ENCODE peak calls at places on chromosomes 6 and 20, in six cellular contexts. N, B, E, I, K and F are unnamed samples.

GRCh38 chr20:23132930-23133559 is 46.9 kb upstream of the CD93 start:
- DNase-seq in I (peak; percentile 10), B (no peak), K (no peak), E (no peak), N (no peak), F (peak; percentile 77)

GRCh38 chr6:145756170-145756662 is 20.9 kb upstream of the EPM2A start:
- DNase-seq in B (no peak), E (no peak), N (peak; percentile 90), I (peak; percentile 39), K (no peak), F (peak; percentile 45)

GRCh38 chr20:9040874-9041524 is 27.9 kb upstream of the PLCB4 start:
- DNase-seq in B (no peak), N (peak; percentile 58), K (no peak), E (no peak), I (no peak), F (no peak)

GRCh38 chr6:125597411-125598253 is 151.8 kb upstream of the HEY2 start:
- DNase-seq in N (no peak), E (no peak), B (no peak), I (no peak), K (peak; percentile 93), F (peak; percentile 54)

GRCh38 chr20:10551732-10552724 is 116.9 kb downstream of the SLX4IP start:
- DNase-seq in B (peak; percentile 17), E (no peak), I (no peak), N (peak; percentile 33), K (no peak), F (peak; percentile 48)

GRCh38 chr20:9514461-9515210 is at the start of gene LAMP5:
- DNase-seq in I (peak; percentile 33), K (peak; percentile 85), E (no peak), N (peak; percentile 10), B (no peak), F (peak; percentile 48)

GRCh38 chr20:18271160-18271559 is 17.2 kb upstream of the ZNF133 start:
- DNase-seq in K (no peak), E (no peak), B (no peak), N (no peak), I (no peak), F (no peak)

GRCh38 chr6:163741743-163742363 is 327.3 kb downstream of the QKI start:
- DNase-seq in K (no peak), N (no peak), B (no peak), E (no peak), I (no peak), F (no peak)

GRCh38 chr6:170417881-170418280 is 111.3 kb downstream of the FAM120B start:
- DNase-seq in E (no peak), K (no peak), I (no peak), N (no peak), B (no peak), F (no peak)

GRCh38 chr20:46509523-46509922 is 3.8 kb downstream of the ZNF334 start:
- DNase-seq in N (no peak), E (no peak), K (no peak), I (no peak), B (no peak), F (no peak)

GRCh38 chr20:7736336-7736735 is 203.9 kb downstream of the HAO1 start:
- DNase-seq in E (no peak), I (no peak), K (no peak), N (no peak), B (no peak), F (no peak)

GRCh38 chr6:75386050-75386770 is 101.6 kb upstream of the TMEM30A start:
- DNase-seq in N (peak; percentile 76), B (no peak), K (no peak), E (no peak), I (no peak), F (no peak)

GRCh38 chr20:13875265-13875811 is 90.5 kb downstream of the NDUFAF5 start:
- DNase-seq in I (no peak), N (no peak), B (no peak), E (no peak), K (no peak), F (no peak)

GRCh38 chr20:48371211-48371610 is 456.6 kb downstream of the PREX1 start:
- DNase-seq in I (no peak), N (no peak), K (no peak), B (no peak), E (no peak), F (no peak)

GRCh38 chr20:32470025-32470861 is 112.1 kb downstream of the ASXL1 start:
- DNase-seq in I (peak; percentile 43), E (no peak), B (no peak), N (peak; percentile 96), K (peak; percentile 31), F (peak; percentile 90)

GRCh38 chr6:133062077-133062476 is 179.1 kb upstream of the EYA4 start:
- DNase-seq in E (no peak), B (no peak), I (no peak), N (peak; percentile 39), K (no peak), F (no peak)

GRCh38 chr6:47357827-47358226 is 48.1 kb upstream of the TNFRSF21 start:
- DNase-seq in E (no peak), N (no peak), K (peak; percentile 59), I (no peak), B (no peak), F (no peak)

GRCh38 chr6:36419295-36419694 is 23.4 kb downstream of the PXT1 start:
- DNase-seq in I (no peak), K (no peak), E (no peak), N (peak; percentile 6), B (no peak), F (no peak)

GRCh38 chr20:10922941-10923340 is 249.1 kb upstream of the JAG1 start:
- DNase-seq in E (no peak), N (peak; percentile 92), I (no peak), K (no peak), B (no peak), F (no peak)

GRCh38 chr6:111477481-111477938 is 5.5 kb downstream of the REV3L start:
- DNase-seq in E (no peak), I (no peak), N (peak; percentile 36), K (no peak), B (no peak), F (no peak)

GRCh38 chr20:58102744-58103516 is 125.5 kb downstream of the ANKRD60 start:
- DNase-seq in B (no peak), N (no peak), E (no peak), I (no peak), K (no peak), F (no peak)

GRCh38 chr6:169398342-169399105 is 144.9 kb upstream of the THBS2 start:
- DNase-seq in B (no peak), E (no peak), N (no peak), K (no peak), I (no peak), F (no peak)

GRCh38 chr6:72620866-72621242 is 1.0 kb upstream of the KCNQ5 start:
- DNase-seq in N (peak; percentile 7), I (no peak), E (no peak), B (no peak), K (no peak), F (peak; percentile 52)

GRCh38 chr6:156854466-156855161 is 77.4 kb downstream of the ARID1B start:
- DNase-seq in N (no peak), I (no peak), B (no peak), E (no peak), K (no peak), F (no peak)

GRCh38 chr6:156852147-156852857 is 75.1 kb downstream of the ARID1B start:
- DNase-seq in N (no peak), K (peak; percentile 83), B (no peak), I (no peak), E (no peak), F (no peak)

GRCh38 chr6:156851447-156851846 is 74.3 kb downstream of the ARID1B start:
- DNase-seq in E (no peak), B (no peak), K (peak; percentile 33), N (no peak), I (no peak), F (no peak)

GRCh38 chr6:156852858-156853216 is 75.7 kb downstream of the ARID1B start:
- DNase-seq in E (no peak), K (no peak), N (no peak), B (peak; percentile 46), I (no peak), F (no peak)

DNA sequence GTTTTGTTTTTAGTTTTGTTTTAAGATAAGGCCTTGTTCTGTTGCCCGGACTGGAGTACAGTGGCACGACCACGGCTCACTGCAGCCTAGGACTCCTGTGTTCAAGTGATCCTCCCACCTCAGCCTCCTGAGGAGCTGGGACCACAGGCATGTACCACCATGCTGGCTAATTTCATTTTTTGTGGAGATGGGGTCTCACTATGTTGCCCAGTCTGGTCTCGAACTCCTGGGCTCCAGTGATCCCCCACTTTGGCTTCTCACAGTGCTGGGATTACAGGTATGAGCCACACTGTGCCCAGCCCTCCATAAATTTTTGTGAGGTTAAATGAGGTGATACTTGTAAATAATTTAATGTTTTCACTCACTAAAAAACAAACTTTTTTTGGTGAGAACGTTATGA is 76.6 kb downstream of the ARID1B start:
- DNase-seq in E (no peak), K (no peak), B (no peak), I (no peak), N (no peak), F (peak; percentile 30)
- H3K4me1 ChIP-seq in E (peaks cover 6% of the 10 kb centered on the region), K (peaks cover 34% of the 10 kb centered on the region), B (peaks cover 6% of the 10 kb centered on the region), I (peaks cover 34% of the 10 kb centered on the region), N (peaks cover 2% of the 10 kb centered on the region), F (peaks cover 12% of the 10 kb centered on the region)

GRCh38 chr20:62990306-62990825 is 16.4 kb downstream of the BHLHE23 start:
- DNase-seq in B (no peak), K (no peak), N (no peak), E (no peak), I (no peak), F (no peak)
- H3K27ac ChIP-seq in B (no peak overlapping the region), K (no peak overlapping the region), N (no peak overlapping the region), E (no peak overlapping the region), I (no peak overlapping the region), F (no peak overlapping the region)

DNA sequence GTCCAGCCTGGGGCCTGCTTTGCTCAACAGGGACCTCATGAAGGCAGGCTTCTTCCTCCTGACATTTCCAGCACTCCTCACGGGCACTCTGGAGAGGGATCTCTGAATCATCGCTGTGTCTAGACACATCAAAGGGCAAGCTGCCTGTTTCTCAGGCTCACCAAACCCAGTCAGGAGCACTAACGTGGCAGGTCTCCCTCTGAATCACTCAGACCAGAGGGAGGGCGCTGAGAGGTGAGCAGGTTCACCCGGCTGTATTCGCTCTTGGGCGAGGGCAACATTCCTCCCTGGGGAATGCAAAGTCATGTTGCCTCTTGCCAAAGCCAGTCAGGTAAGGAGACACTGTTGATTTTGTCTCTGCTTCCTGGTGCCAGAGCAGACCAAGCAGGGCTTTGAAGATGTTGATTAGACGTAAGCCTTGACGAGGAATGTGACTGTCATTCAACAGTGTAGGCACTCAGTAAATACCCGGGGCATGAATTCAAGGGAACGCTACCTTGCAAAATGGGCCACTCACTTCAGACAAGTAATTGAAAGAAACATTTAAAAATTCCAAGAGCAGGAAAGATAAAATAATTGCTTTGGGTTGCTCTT is 50.1 kb downstream of the CYP24A1 start:
- DNase-seq in E (no peak), N (peak; percentile 91), K (no peak), B (peak; percentile 79), I (peak; percentile 75), F (no peak)
- H3K4me1 ChIP-seq in E (no peaks in the 10 kb centered on the region), N (peaks cover 9% of the 10 kb centered on the region), K (no peaks in the 10 kb centered on the region), B (no peaks in the 10 kb centered on the region), I (no peaks in the 10 kb centered on the region), F (no peaks in the 10 kb centered on the region)

GRCh38 chr6:116397960-116398359 is 27.2 kb downstream of the DSE start:
- DNase-seq in K (no peak), B (no peak), I (no peak), E (no peak), N (peak; percentile 38), F (no peak)
- H3K27ac ChIP-seq in K (no peak overlapping the region), B (no peak overlapping the region), I (no peak overlapping the region), E (no peak overlapping the region), N (peak overlapping the region; percentile 94), F (no peak overlapping the region)